ENCODE peak calls at places on chromosomes 13 and 19, in five cellular contexts. One of them, this sample, is unnamed.

GRCh38 chr19:4582980-4583842 is 23.7 kb upstream of the SEMA6B start:
- DNase-seq in breast epithelium: no peak
- DNase-seq in IMR-90: no peak
- DNase-seq in activated B cell treated with CpG ODN at 0.5 μM for 24 hours: no peak
- DNase-seq in AG09319: no peak
- DNase-seq in this sample: no peak

GRCh38 chr13:114148521-114148855 is 16.1 kb upstream of the RASA3 start:
- DNase-seq in breast epithelium: no peak
- DNase-seq in IMR-90: no peak
- DNase-seq in activated B cell treated with CpG ODN at 0.5 μM for 24 hours: no peak
- DNase-seq in AG09319: no peak
- DNase-seq in this sample: no peak

GRCh38 chr13:110458594-110459365 is 102.7 kb downstream of the RAB20 start:
- DNase-seq in breast epithelium: no peak
- DNase-seq in IMR-90: no peak
- DNase-seq in activated B cell treated with CpG ODN at 0.5 μM for 24 hours: no peak
- DNase-seq in AG09319: no peak
- DNase-seq in this sample: no peak

GRCh38 chr19:39995794-39996193 is 1.1 kb upstream of the ZNF546 start:
- DNase-seq in breast epithelium: no peak
- DNase-seq in IMR-90: no peak
- DNase-seq in activated B cell treated with CpG ODN at 0.5 μM for 24 hours: no peak
- DNase-seq in AG09319: no peak
- DNase-seq in this sample: no peak

GRCh38 chr19:38975214-38975860 is at the start of gene FBXO17:
- DNase-seq in breast epithelium: peak; percentile 55
- DNase-seq in IMR-90: peak; percentile 63
- DNase-seq in activated B cell treated with CpG ODN at 0.5 μM for 24 hours: no peak
- DNase-seq in AG09319: no peak
- DNase-seq in this sample: peak; percentile 75

GRCh38 chr19:28289294-28290063 is 923.5 kb downstream of the UQCRFS1 start:
- DNase-seq in breast epithelium: no peak
- DNase-seq in IMR-90: no peak
- DNase-seq in activated B cell treated with CpG ODN at 0.5 μM for 24 hours: no peak
- DNase-seq in AG09319: peak; percentile 51
- DNase-seq in this sample: no peak

GRCh38 chr19:9205506-9206113 is 13.8 kb downstream of the OR7D4 start:
- DNase-seq in breast epithelium: no peak
- DNase-seq in IMR-90: peak; percentile 54
- DNase-seq in activated B cell treated with CpG ODN at 0.5 μM for 24 hours: peak; percentile 54
- DNase-seq in AG09319: peak; percentile 27
- DNase-seq in this sample: peak; percentile 78

GRCh38 chr13:53822136-53822535 is 793.5 kb downstream of the OLFM4 start:
- DNase-seq in breast epithelium: no peak
- DNase-seq in IMR-90: no peak
- DNase-seq in activated B cell treated with CpG ODN at 0.5 μM for 24 hours: no peak
- DNase-seq in AG09319: no peak
- DNase-seq in this sample: no peak

GRCh38 chr19:42059196-42059595 is 10.8 kb downstream of the GRIK5 start:
- DNase-seq in breast epithelium: no peak
- DNase-seq in IMR-90: no peak
- DNase-seq in activated B cell treated with CpG ODN at 0.5 μM for 24 hours: no peak
- DNase-seq in AG09319: no peak
- DNase-seq in this sample: no peak

GRCh38 chr19:35127871-35128270 is 7.0 kb downstream of the LGI4 start:
- DNase-seq in breast epithelium: no peak
- DNase-seq in IMR-90: no peak
- DNase-seq in activated B cell treated with CpG ODN at 0.5 μM for 24 hours: no peak
- DNase-seq in AG09319: no peak
- DNase-seq in this sample: no peak

GRCh38 chr19:39246951-39247669 is 1.5 kb downstream of the IFNL4 start:
- DNase-seq in breast epithelium: no peak
- DNase-seq in IMR-90: no peak
- DNase-seq in activated B cell treated with CpG ODN at 0.5 μM for 24 hours: no peak
- DNase-seq in AG09319: no peak
- DNase-seq in this sample: no peak

GRCh38 chr19:51327066-51327985 is 14.6 kb downstream of the VSIG10L start:
- DNase-seq in breast epithelium: peak; percentile 50
- DNase-seq in IMR-90: peak; percentile 17
- DNase-seq in activated B cell treated with CpG ODN at 0.5 μM for 24 hours: no peak
- DNase-seq in AG09319: no peak
- DNase-seq in this sample: no peak

GRCh38 chr13:99218545-99218944 is 17.9 kb downstream of the UBAC2 start:
- DNase-seq in breast epithelium: no peak
- DNase-seq in IMR-90: peak; percentile 31
- DNase-seq in activated B cell treated with CpG ODN at 0.5 μM for 24 hours: no peak
- DNase-seq in AG09319: no peak
- DNase-seq in this sample: no peak

GRCh38 chr13:26557393-26558073 is at the start of gene WASF3:
- DNase-seq in breast epithelium: peak; percentile 92
- DNase-seq in IMR-90: peak; percentile 90
- DNase-seq in activated B cell treated with CpG ODN at 0.5 μM for 24 hours: peak; percentile 37
- DNase-seq in AG09319: peak; percentile 74
- DNase-seq in this sample: peak; percentile 95

GRCh38 chr19:48480476-48481190 is 11.5 kb downstream of the CYTH2 start:
- DNase-seq in breast epithelium: no peak
- DNase-seq in IMR-90: no peak
- DNase-seq in activated B cell treated with CpG ODN at 0.5 μM for 24 hours: no peak
- DNase-seq in AG09319: no peak
- DNase-seq in this sample: no peak

GRCh38 chr19:19636573-19636972 is 6.9 kb downstream of the GMIP start:
- DNase-seq in breast epithelium: no peak
- DNase-seq in IMR-90: no peak
- DNase-seq in activated B cell treated with CpG ODN at 0.5 μM for 24 hours: no peak
- DNase-seq in AG09319: no peak
- DNase-seq in this sample: no peak

GRCh38 chr13:25679936-25680335 is 308.2 kb downstream of the ATP8A2 start:
- DNase-seq in breast epithelium: no peak
- DNase-seq in IMR-90: no peak
- DNase-seq in activated B cell treated with CpG ODN at 0.5 μM for 24 hours: no peak
- DNase-seq in AG09319: no peak
- DNase-seq in this sample: no peak

GRCh38 chr13:112248406-112248760 is 127.8 kb upstream of the SPACA7 start:
- DNase-seq in breast epithelium: no peak
- DNase-seq in IMR-90: no peak
- DNase-seq in activated B cell treated with CpG ODN at 0.5 μM for 24 hours: no peak
- DNase-seq in AG09319: no peak
- DNase-seq in this sample: no peak

GRCh38 chr19:49774969-49775368 is 8.2 kb downstream of the AP2A1 start:
- DNase-seq in breast epithelium: no peak
- DNase-seq in IMR-90: no peak
- DNase-seq in activated B cell treated with CpG ODN at 0.5 μM for 24 hours: no peak
- DNase-seq in AG09319: no peak
- DNase-seq in this sample: no peak

GRCh38 chr19:14383898-14384669 is 2.8 kb downstream of the ADGRE5 start:
- DNase-seq in breast epithelium: no peak
- DNase-seq in IMR-90: peak; percentile 55
- DNase-seq in activated B cell treated with CpG ODN at 0.5 μM for 24 hours: peak; percentile 55
- DNase-seq in AG09319: no peak
- DNase-seq in this sample: no peak

GRCh38 chr19:37855098-37855497 is 51.3 kb downstream of the WDR87 start:
- DNase-seq in breast epithelium: peak; percentile 67
- DNase-seq in IMR-90: peak; percentile 17
- DNase-seq in activated B cell treated with CpG ODN at 0.5 μM for 24 hours: peak; percentile 18
- DNase-seq in AG09319: no peak
- DNase-seq in this sample: peak; percentile 70

GRCh38 chr13:101916758-101917474 is 464.4 kb downstream of the ITGBL1 start:
- DNase-seq in breast epithelium: no peak
- DNase-seq in IMR-90: no peak
- DNase-seq in activated B cell treated with CpG ODN at 0.5 μM for 24 hours: no peak
- DNase-seq in AG09319: no peak
- DNase-seq in this sample: no peak

GRCh38 chr13:103883152-103883551 is 816.9 kb upstream of the SLC10A2 start:
- DNase-seq in breast epithelium: peak; percentile 87
- DNase-seq in IMR-90: peak; percentile 95
- DNase-seq in activated B cell treated with CpG ODN at 0.5 μM for 24 hours: no peak
- DNase-seq in AG09319: peak; percentile 0
- DNase-seq in this sample: peak; percentile 74
- TF ChIP-seq CTCF in breast epithelium: peak; percentile 54
- TF ChIP-seq CTCF in IMR-90: peak; percentile 81
- TF ChIP-seq CTCF in activated B cell treated with CpG ODN at 0.5 μM for 24 hours: no peak
- TF ChIP-seq CTCF in AG09319: no peak
- TF ChIP-seq CTCF in this sample: peak; percentile 75

GRCh38 chr19:46076031-46076880 is 35.5 kb upstream of the IGFL4 start:
- DNase-seq in breast epithelium: no peak
- DNase-seq in IMR-90: no peak
- DNase-seq in activated B cell treated with CpG ODN at 0.5 μM for 24 hours: no peak
- DNase-seq in AG09319: no peak
- DNase-seq in this sample: no peak
- TF ChIP-seq CTCF in breast epithelium: no peak
- TF ChIP-seq CTCF in IMR-90: no peak
- TF ChIP-seq CTCF in activated B cell treated with CpG ODN at 0.5 μM for 24 hours: no peak
- TF ChIP-seq CTCF in AG09319: no peak
- TF ChIP-seq CTCF in this sample: peak; percentile 61

GRCh38 chr19:1249298-1249989 is 1.1 kb downstream of the MIDN start:
- DNase-seq in breast epithelium: peak; percentile 94
- DNase-seq in IMR-90: peak; percentile 96
- DNase-seq in activated B cell treated with CpG ODN at 0.5 μM for 24 hours: peak; percentile 84
- DNase-seq in AG09319: peak; percentile 95
- DNase-seq in this sample: peak; percentile 94

GRCh38 chr19:1245884-1246816 is 2.2 kb upstream of the MIDN start:
- DNase-seq in breast epithelium: no peak
- DNase-seq in IMR-90: no peak
- DNase-seq in activated B cell treated with CpG ODN at 0.5 μM for 24 hours: no peak
- DNase-seq in AG09319: no peak
- DNase-seq in this sample: no peak

GRCh38 chr19:1249990-1250298 is 1.6 kb downstream of the MIDN start:
- DNase-seq in breast epithelium: no peak
- DNase-seq in IMR-90: no peak
- DNase-seq in activated B cell treated with CpG ODN at 0.5 μM for 24 hours: no peak
- DNase-seq in AG09319: no peak
- DNase-seq in this sample: no peak

GRCh38 chr19:1248454-1249297 is at the start of gene MIDN:
- DNase-seq in breast epithelium: peak; percentile 84
- DNase-seq in IMR-90: peak; percentile 86
- DNase-seq in activated B cell treated with CpG ODN at 0.5 μM for 24 hours: peak; percentile 91
- DNase-seq in AG09319: peak; percentile 79
- DNase-seq in this sample: peak; percentile 93

GRCh38 chr19:1247747-1248453 is 483 bp upstream of the MIDN start:
- DNase-seq in breast epithelium: no peak
- DNase-seq in IMR-90: peak; percentile 70
- DNase-seq in activated B cell treated with CpG ODN at 0.5 μM for 24 hours: peak; percentile 71
- DNase-seq in AG09319: no peak
- DNase-seq in this sample: no peak
- TF ChIP-seq CTCF in breast epithelium: no peak
- TF ChIP-seq CTCF in IMR-90: peak; percentile 43
- TF ChIP-seq CTCF in activated B cell treated with CpG ODN at 0.5 μM for 24 hours: no peak
- TF ChIP-seq CTCF in AG09319: peak; percentile 32
- TF ChIP-seq CTCF in this sample: no peak

GRCh38 chr13:27619093-27619705 is 1.1 kb downstream of the LNX2 start:
- DNase-seq in breast epithelium: no peak
- DNase-seq in IMR-90: peak; percentile 55
- DNase-seq in activated B cell treated with CpG ODN at 0.5 μM for 24 hours: no peak
- DNase-seq in AG09319: no peak
- DNase-seq in this sample: no peak

GRCh38 chr13:27621116-27621365 is 651 bp upstream of the POLR1D start:
- DNase-seq in breast epithelium: no peak
- DNase-seq in IMR-90: no peak
- DNase-seq in activated B cell treated with CpG ODN at 0.5 μM for 24 hours: no peak
- DNase-seq in AG09319: no peak
- DNase-seq in this sample: no peak

GRCh38 chr13:27621366-27622101 is at the start of gene POLR1D:
- DNase-seq in breast epithelium: peak; percentile 76
- DNase-seq in IMR-90: peak; percentile 65
- DNase-seq in activated B cell treated with CpG ODN at 0.5 μM for 24 hours: peak; percentile 84
- DNase-seq in AG09319: no peak
- DNase-seq in this sample: peak; percentile 81

GRCh38 chr13:27620377-27621115 is at the start of gene LNX2:
- DNase-seq in breast epithelium: peak; percentile 99
- DNase-seq in IMR-90: peak; percentile 95
- DNase-seq in activated B cell treated with CpG ODN at 0.5 μM for 24 hours: peak; percentile 97
- DNase-seq in AG09319: peak; percentile 90
- DNase-seq in this sample: peak; percentile 98

GRCh38 chr13:27619711-27620376 is 485 bp downstream of the LNX2 start:
- DNase-seq in breast epithelium: peak; percentile 54
- DNase-seq in IMR-90: peak; percentile 21
- DNase-seq in activated B cell treated with CpG ODN at 0.5 μM for 24 hours: no peak
- DNase-seq in AG09319: no peak
- DNase-seq in this sample: no peak
- TF ChIP-seq CTCF in breast epithelium: no peak
- TF ChIP-seq CTCF in IMR-90: peak; percentile 30
- TF ChIP-seq CTCF in activated B cell treated with CpG ODN at 0.5 μM for 24 hours: no peak
- TF ChIP-seq CTCF in AG09319: peak; percentile 23
- TF ChIP-seq CTCF in this sample: peak; percentile 65